ENCODE peak calls at places on chromosomes 7 and 10, in seven cellular contexts. One of them, this sample, is unnamed.

GRCh38 chr7:36986429-36987362 is 262.4 kb upstream of the AOAH start:
- DNase-seq in Panc1: peak
- DNase-seq in activated CD4-positive, CD25-positive, alpha-beta regulatory T cell: peak
- DNase-seq in hepatocyte: peak
- DNase-seq in AG08396: peak
- DNase-seq in skeletal muscle cell: no peak
- DNase-seq in natural killer cell treated with Interleukin-12 subunit alpha and Interleukin-12 subunit beta and Interleukin-15 and Interleukin-18, amount 100 ng/mL, for 72 hours: peak
- DNase-seq in this sample: no peak

GRCh38 chr7:137950263-137950621 is 51.6 kb downstream of the CREB3L2 start:
- DNase-seq in Panc1: no peak
- DNase-seq in activated CD4-positive, CD25-positive, alpha-beta regulatory T cell: no peak
- DNase-seq in hepatocyte: no peak
- DNase-seq in AG08396: no peak
- DNase-seq in skeletal muscle cell: no peak
- DNase-seq in natural killer cell treated with Interleukin-12 subunit alpha and Interleukin-12 subunit beta and Interleukin-15 and Interleukin-18, amount 100 ng/mL, for 72 hours: no peak
- DNase-seq in this sample: no peak

GRCh38 chr10:93437000-93437945 is 44.9 kb downstream of the MYOF start:
- DNase-seq in Panc1: peak
- DNase-seq in activated CD4-positive, CD25-positive, alpha-beta regulatory T cell: no peak
- DNase-seq in hepatocyte: peak
- DNase-seq in AG08396: peak
- DNase-seq in skeletal muscle cell: peak
- DNase-seq in natural killer cell treated with Interleukin-12 subunit alpha and Interleukin-12 subunit beta and Interleukin-15 and Interleukin-18, amount 100 ng/mL, for 72 hours: no peak
- DNase-seq in this sample: peak

GRCh38 chr10:33552290-33552689 is 217.8 kb upstream of the NRP1 start:
- DNase-seq in Panc1: no peak
- DNase-seq in activated CD4-positive, CD25-positive, alpha-beta regulatory T cell: no peak
- DNase-seq in hepatocyte: no peak
- DNase-seq in AG08396: no peak
- DNase-seq in skeletal muscle cell: no peak
- DNase-seq in natural killer cell treated with Interleukin-12 subunit alpha and Interleukin-12 subunit beta and Interleukin-15 and Interleukin-18, amount 100 ng/mL, for 72 hours: no peak
- DNase-seq in this sample: no peak

GRCh38 chr10:97708167-97708566 is 5.4 kb upstream of the MARVELD1 start:
- DNase-seq in Panc1: no peak
- DNase-seq in activated CD4-positive, CD25-positive, alpha-beta regulatory T cell: no peak
- DNase-seq in hepatocyte: no peak
- DNase-seq in AG08396: no peak
- DNase-seq in skeletal muscle cell: no peak
- DNase-seq in natural killer cell treated with Interleukin-12 subunit alpha and Interleukin-12 subunit beta and Interleukin-15 and Interleukin-18, amount 100 ng/mL, for 72 hours: peak
- DNase-seq in this sample: no peak

GRCh38 chr7:43164757-43165156 is 52.3 kb downstream of the HECW1 start:
- DNase-seq in Panc1: peak
- DNase-seq in activated CD4-positive, CD25-positive, alpha-beta regulatory T cell: no peak
- DNase-seq in hepatocyte: peak
- DNase-seq in AG08396: peak
- DNase-seq in skeletal muscle cell: peak
- DNase-seq in natural killer cell treated with Interleukin-12 subunit alpha and Interleukin-12 subunit beta and Interleukin-15 and Interleukin-18, amount 100 ng/mL, for 72 hours: no peak
- DNase-seq in this sample: no peak

GRCh38 chr10:124367936-124368335 is 50.8 kb downstream of the OAT start:
- DNase-seq in Panc1: no peak
- DNase-seq in activated CD4-positive, CD25-positive, alpha-beta regulatory T cell: no peak
- DNase-seq in hepatocyte: no peak
- DNase-seq in AG08396: no peak
- DNase-seq in skeletal muscle cell: no peak
- DNase-seq in natural killer cell treated with Interleukin-12 subunit alpha and Interleukin-12 subunit beta and Interleukin-15 and Interleukin-18, amount 100 ng/mL, for 72 hours: no peak
- DNase-seq in this sample: no peak

GRCh38 chr7:140326116-140326928 is 72.0 kb downstream of the SLC37A3 start:
- DNase-seq in Panc1: peak
- DNase-seq in activated CD4-positive, CD25-positive, alpha-beta regulatory T cell: peak
- DNase-seq in hepatocyte: peak
- DNase-seq in AG08396: peak
- DNase-seq in skeletal muscle cell: no peak
- DNase-seq in natural killer cell treated with Interleukin-12 subunit alpha and Interleukin-12 subunit beta and Interleukin-15 and Interleukin-18, amount 100 ng/mL, for 72 hours: no peak
- DNase-seq in this sample: no peak

GRCh38 chr7:91264924-91265681 is 870 bp downstream of the FZD1 start:
- DNase-seq in Panc1: no peak
- DNase-seq in activated CD4-positive, CD25-positive, alpha-beta regulatory T cell: no peak
- DNase-seq in hepatocyte: peak
- DNase-seq in AG08396: peak
- DNase-seq in skeletal muscle cell: peak
- DNase-seq in natural killer cell treated with Interleukin-12 subunit alpha and Interleukin-12 subunit beta and Interleukin-15 and Interleukin-18, amount 100 ng/mL, for 72 hours: no peak
- DNase-seq in this sample: no peak

GRCh38 chr10:132537713-132538020 is at the start of gene INPP5A:
- DNase-seq in Panc1: no peak
- DNase-seq in activated CD4-positive, CD25-positive, alpha-beta regulatory T cell: no peak
- DNase-seq in hepatocyte: no peak
- DNase-seq in AG08396: no peak
- DNase-seq in skeletal muscle cell: no peak
- DNase-seq in natural killer cell treated with Interleukin-12 subunit alpha and Interleukin-12 subunit beta and Interleukin-15 and Interleukin-18, amount 100 ng/mL, for 72 hours: no peak
- DNase-seq in this sample: no peak

GRCh38 chr7:116380030-116380429 is 119.5 kb upstream of the CAV2 start:
- DNase-seq in Panc1: no peak
- DNase-seq in activated CD4-positive, CD25-positive, alpha-beta regulatory T cell: no peak
- DNase-seq in hepatocyte: no peak
- DNase-seq in AG08396: peak
- DNase-seq in skeletal muscle cell: no peak
- DNase-seq in natural killer cell treated with Interleukin-12 subunit alpha and Interleukin-12 subunit beta and Interleukin-15 and Interleukin-18, amount 100 ng/mL, for 72 hours: no peak
- DNase-seq in this sample: no peak

GRCh38 chr7:66946545-66946944 is 25.5 kb downstream of the TMEM248 start:
- DNase-seq in Panc1: no peak
- DNase-seq in activated CD4-positive, CD25-positive, alpha-beta regulatory T cell: no peak
- DNase-seq in hepatocyte: peak
- DNase-seq in AG08396: no peak
- DNase-seq in skeletal muscle cell: no peak
- DNase-seq in natural killer cell treated with Interleukin-12 subunit alpha and Interleukin-12 subunit beta and Interleukin-15 and Interleukin-18, amount 100 ng/mL, for 72 hours: no peak
- DNase-seq in this sample: no peak

GRCh38 chr7:2904202-2904601 is 60.1 kb upstream of the GNA12 start:
- DNase-seq in Panc1: no peak
- DNase-seq in activated CD4-positive, CD25-positive, alpha-beta regulatory T cell: no peak
- DNase-seq in hepatocyte: no peak
- DNase-seq in AG08396: no peak
- DNase-seq in skeletal muscle cell: no peak
- DNase-seq in natural killer cell treated with Interleukin-12 subunit alpha and Interleukin-12 subunit beta and Interleukin-15 and Interleukin-18, amount 100 ng/mL, for 72 hours: no peak
- DNase-seq in this sample: no peak

GRCh38 chr7:17769918-17770317 is 170.4 kb downstream of the SNX13 start:
- DNase-seq in Panc1: peak
- DNase-seq in activated CD4-positive, CD25-positive, alpha-beta regulatory T cell: peak
- DNase-seq in hepatocyte: peak
- DNase-seq in AG08396: peak
- DNase-seq in skeletal muscle cell: peak
- DNase-seq in natural killer cell treated with Interleukin-12 subunit alpha and Interleukin-12 subunit beta and Interleukin-15 and Interleukin-18, amount 100 ng/mL, for 72 hours: no peak
- DNase-seq in this sample: no peak

GRCh38 chr7:112779667-112780066 is 10.5 kb downstream of the TMEM168 start:
- DNase-seq in Panc1: no peak
- DNase-seq in activated CD4-positive, CD25-positive, alpha-beta regulatory T cell: no peak
- DNase-seq in hepatocyte: no peak
- DNase-seq in AG08396: no peak
- DNase-seq in skeletal muscle cell: no peak
- DNase-seq in natural killer cell treated with Interleukin-12 subunit alpha and Interleukin-12 subunit beta and Interleukin-15 and Interleukin-18, amount 100 ng/mL, for 72 hours: no peak
- DNase-seq in this sample: no peak

GRCh38 chr10:62373995-62374861 is at the start of gene ZNF365:
- DNase-seq in Panc1: no peak
- DNase-seq in activated CD4-positive, CD25-positive, alpha-beta regulatory T cell: peak
- DNase-seq in hepatocyte: peak
- DNase-seq in AG08396: peak
- DNase-seq in skeletal muscle cell: no peak
- DNase-seq in natural killer cell treated with Interleukin-12 subunit alpha and Interleukin-12 subunit beta and Interleukin-15 and Interleukin-18, amount 100 ng/mL, for 72 hours: peak
- DNase-seq in this sample: no peak

GRCh38 chr10:26448706-26449435 is 10.7 kb downstream of the APBB1IP start:
- DNase-seq in Panc1: no peak
- DNase-seq in activated CD4-positive, CD25-positive, alpha-beta regulatory T cell: peak
- DNase-seq in hepatocyte: no peak
- DNase-seq in AG08396: no peak
- DNase-seq in skeletal muscle cell: no peak
- DNase-seq in natural killer cell treated with Interleukin-12 subunit alpha and Interleukin-12 subunit beta and Interleukin-15 and Interleukin-18, amount 100 ng/mL, for 72 hours: peak
- DNase-seq in this sample: no peak

This sample was measured in vagina.